ENCODE peak calls at places on chromosomes 3 and 15, in seven cellular contexts. P, C, F, U, V, X and B are unnamed samples.

GRCh38 chr3:19702416-19703078 is 231.5 kb downstream of the EFHB start:
- DNase-seq in P (no peak), C (peak), F (no peak), U (no peak), V (no peak), X (no peak), B (peak)

GRCh38 chr3:132134611-132135010 is 99.8 kb upstream of the CPNE4 start:
- DNase-seq in P (peak), C (no peak), F (no peak), U (peak), V (no peak), X (peak), B (no peak)

GRCh38 chr3:14783480-14784086 is 35.2 kb upstream of the FGD5 start:
- DNase-seq in P (no peak), C (no peak), F (no peak), U (no peak), V (no peak), X (no peak), B (no peak)

GRCh38 chr15:27324871-27325270 is 353.9 kb downstream of the GABRG3 start:
- DNase-seq in P (no peak), C (no peak), F (no peak), U (no peak), V (no peak), X (no peak), B (no peak)

GRCh38 chr15:62896969-62897486 is 145.5 kb upstream of the TPM1 start:
- DNase-seq in P (peak), C (no peak), F (no peak), U (peak), V (peak), X (peak), B (peak)

GRCh38 chr3:27079427-27080105 is 289.6 kb downstream of the NEK10 start:
- DNase-seq in P (no peak), C (no peak), F (no peak), U (no peak), V (no peak), X (no peak), B (no peak)

GRCh38 chr3:117632191-117632590 is 922.6 kb downstream of the TUSC7 start:
- DNase-seq in P (no peak), C (no peak), F (no peak), U (no peak), V (no peak), X (no peak), B (no peak)

GRCh38 chr3:45659661-45660566 is 29.3 kb upstream of the SACM1L start:
- DNase-seq in P (peak), C (peak), F (peak), U (peak), V (peak), X (peak), B (peak)

GRCh38 chr15:78325092-78325843 is 14.9 kb upstream of the CRABP1 start:
- DNase-seq in P (no peak), C (no peak), F (no peak), U (no peak), V (no peak), X (no peak), B (no peak)

GRCh38 chr3:45199837-45200648 is 26.0 kb downstream of the TMEM158 start:
- DNase-seq in P (peak), C (peak), F (no peak), U (peak), V (no peak), X (peak), B (no peak)

GRCh38 chr3:195460355-195460754 is 17.5 kb upstream of the ACAP2 start:
- DNase-seq in P (no peak), C (no peak), F (no peak), U (no peak), V (no peak), X (no peak), B (no peak)

GRCh38 chr3:45273681-45274515 is 47.8 kb upstream of the TMEM158 start:
- DNase-seq in P (peak), C (no peak), F (no peak), U (no peak), V (no peak), X (peak), B (no peak)

GRCh38 chr15:74294010-74294409 is 57.9 kb downstream of the CCDC33 start:
- DNase-seq in P (no peak), C (no peak), F (no peak), U (no peak), V (no peak), X (no peak), B (no peak)

GRCh38 chr3:36124118-36124796 is 256.0 kb upstream of the STAC start:
- DNase-seq in P (peak), C (peak), F (no peak), U (peak), V (no peak), X (peak), B (no peak)

DNA sequence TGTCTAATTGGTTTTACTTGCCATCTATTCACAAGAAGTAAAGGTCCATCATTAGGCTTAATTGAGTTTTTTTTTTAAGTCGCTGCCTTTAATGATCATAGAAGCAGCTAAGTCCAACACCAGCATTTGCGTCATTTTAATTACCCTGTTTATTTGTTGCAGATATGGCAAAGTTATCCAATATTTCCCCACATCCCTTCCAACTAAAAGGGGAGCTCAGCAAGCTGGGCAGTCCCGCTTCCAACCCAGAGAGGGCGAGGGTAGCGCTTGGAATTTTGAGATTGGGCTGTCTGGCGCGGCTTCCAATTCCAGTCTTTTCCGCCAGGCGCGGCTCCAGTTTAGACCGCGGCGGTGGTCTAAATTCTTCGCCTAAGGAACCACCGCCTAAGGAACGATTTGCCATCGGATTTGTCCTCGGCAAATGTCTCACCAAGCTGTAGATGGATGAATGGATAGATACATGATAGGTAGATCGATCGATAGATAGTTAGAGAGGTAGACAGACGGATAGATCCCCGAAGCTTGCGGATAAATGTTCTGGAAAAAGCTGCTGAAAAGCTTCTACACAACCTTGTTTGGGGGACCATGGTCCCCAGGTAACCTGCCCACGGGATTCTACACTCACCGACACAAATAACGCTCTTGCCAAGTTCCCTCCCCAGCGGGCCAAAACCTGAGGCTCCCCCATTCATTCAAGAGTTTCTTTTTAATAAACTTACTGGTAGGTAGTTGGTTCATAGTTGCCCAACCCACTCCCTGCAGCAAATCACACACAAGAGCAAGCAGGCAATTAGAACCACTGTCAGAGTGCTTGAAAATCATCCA is 49.2 kb downstream of the ZIC4 start:
- DNase-seq in P (no peak), C (peak), F (no peak), U (no peak), V (no peak), X (no peak), B (no peak)
- TF ChIP-seq CTCF in P (no peak), C (peak), F (no peak), U (no peak), V (no peak), X (peak), B (no peak)

DNA sequence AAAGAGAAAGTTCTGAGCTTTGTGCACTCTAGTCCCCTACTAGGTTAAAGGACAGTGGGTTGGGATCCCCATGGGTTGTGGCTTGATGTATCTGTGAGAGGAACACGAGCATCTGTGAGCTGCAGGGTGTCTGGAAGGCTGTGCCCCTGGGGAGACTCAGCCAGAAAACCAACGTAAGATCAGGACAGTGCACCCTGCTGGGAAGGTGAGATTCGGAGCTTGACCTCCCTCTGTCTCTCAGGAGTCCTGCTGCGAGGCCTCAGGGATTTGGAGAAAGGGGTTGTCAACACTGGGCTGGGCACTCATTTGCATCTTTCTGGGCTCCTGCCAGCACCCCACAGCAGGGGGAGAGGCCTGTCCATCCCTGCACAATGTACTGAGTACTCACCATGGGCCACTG is 15.2 kb downstream of the ANKRD63 start:
- DNase-seq in P (no peak), C (no peak), F (no peak), U (no peak), V (no peak), X (no peak), B (no peak)
- TF ChIP-seq CTCF in P (no peak), C (no peak), F (no peak), U (no peak), V (no peak), X (no peak), B (no peak)

DNA sequence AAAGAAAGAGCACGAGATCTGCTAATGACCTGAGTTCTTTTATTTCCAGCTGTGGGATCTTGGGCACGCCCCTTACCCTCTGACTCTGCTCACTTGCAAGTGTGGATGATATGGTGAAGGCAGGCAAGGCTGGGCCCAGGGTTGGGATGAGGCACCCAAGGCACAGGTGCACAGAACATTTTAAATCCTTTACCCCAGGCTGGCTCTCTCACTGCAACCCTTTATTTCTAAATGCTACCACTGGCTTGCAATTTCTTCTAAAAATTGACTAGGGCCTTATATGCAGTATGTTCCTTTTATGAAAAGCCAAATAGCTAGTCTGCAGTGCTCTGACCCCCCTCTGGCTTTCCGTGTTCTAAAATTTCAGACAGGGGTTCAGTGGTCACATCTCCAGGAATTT is 237.7 kb downstream of the VPS13C start:
- DNase-seq in P (no peak), C (no peak), F (no peak), U (no peak), V (no peak), X (no peak), B (no peak)
- TF ChIP-seq CTCF in P (no peak), C (no peak), F (no peak), U (no peak), V (no peak), X (no peak), B (no peak)

DNA sequence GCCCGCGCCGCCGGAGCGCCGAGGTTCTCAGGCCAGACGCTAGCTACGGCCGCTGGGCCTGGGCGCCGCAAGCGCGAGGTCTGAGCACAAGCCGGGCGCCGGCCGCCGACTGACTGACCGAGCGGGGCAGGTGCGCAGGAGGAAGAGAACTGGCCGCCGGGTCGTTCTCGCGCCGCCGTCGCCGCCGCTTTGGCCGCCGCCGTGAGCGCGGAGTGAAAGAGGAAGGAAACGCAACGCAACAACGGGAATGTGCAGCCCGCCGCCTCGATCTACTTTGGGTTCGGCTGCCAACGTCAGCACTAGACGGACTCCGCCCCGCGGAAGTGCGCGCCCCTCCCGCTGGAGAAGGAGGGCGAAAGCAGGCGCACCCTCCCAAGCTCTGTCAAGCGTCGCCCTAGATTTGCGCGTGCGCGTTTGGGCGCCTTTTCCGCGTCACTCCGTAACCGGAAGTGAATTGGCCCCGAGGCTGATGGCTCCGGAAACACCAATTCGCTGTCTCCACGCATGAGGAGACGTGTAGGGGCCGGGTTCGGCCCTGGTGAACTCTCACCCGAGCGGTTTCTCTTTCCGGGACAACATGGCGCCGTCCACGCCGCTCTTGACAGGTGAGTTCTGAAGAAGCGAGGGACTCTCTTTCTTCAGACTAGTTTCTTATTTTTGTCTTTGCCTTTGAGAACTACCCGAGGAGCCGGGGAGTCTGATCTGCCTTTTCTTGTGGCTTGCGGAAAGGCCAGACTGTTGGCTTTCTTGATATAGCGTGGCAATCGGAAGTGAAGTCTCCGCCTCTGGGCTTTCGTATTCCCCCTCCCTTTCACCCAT is at the start of the genes EIF2A and SERP1:
- DNase-seq in P (peak), C (peak), F (peak), U (peak), V (peak), X (peak), B (peak)
- TF ChIP-seq CTCF in P (no peak), C (no peak), F (no peak), U (no peak), V (no peak), X (no peak), B (no peak)

GRCh38 chr3:86563358-86563970 is 427.5 kb downstream of the VGLL3 start:
- DNase-seq in P (peak), C (peak), F (no peak), U (peak), V (no peak), X (no peak), B (no peak)
- TF ChIP-seq CTCF in P (peak), C (peak), F (peak), U (peak), V (peak), X (peak), B (peak)